ENCODE peak calls at places on chromosomes 11 and 22, in eight cellular contexts. Y is H1, S is ovary, E is lower leg skin, I is A549, T is transverse colon, N is body of pancreas, K is right lobe of liver. U is an unnamed sample.

GRCh38 chr11:71153005-71153395 is 99.4 kb downstream of the SHANK2 start:
- DNase-seq in S (no peak), N (peak; percentile 60), E (peak; percentile 74), K (peak; percentile 58), Y (no peak), T (peak; percentile 13), I (peak; percentile 38), U (peak; percentile 33)

GRCh38 chr11:29534831-29535230 is 482.0 kb downstream of the KCNA4 start:
- DNase-seq in S (no peak), K (no peak), I (no peak), E (no peak), T (no peak), Y (no peak), N (no peak), U (no peak)

GRCh38 chr11:78870655-78871054 is 296.0 kb upstream of the NARS2 start:
- DNase-seq in Y (no peak), K (no peak), T (no peak), N (no peak), E (no peak), I (no peak), S (no peak), U (no peak)

GRCh38 chr11:121810291-121810690 is 305.7 kb downstream of the BLID start:
- DNase-seq in I (no peak), N (no peak), E (no peak), T (no peak), Y (no peak), K (no peak), S (no peak), U (no peak)

GRCh38 chr22:44883011-44883421 is 126.8 kb downstream of the PHF21B start:
- DNase-seq in Y (no peak), I (no peak), N (no peak), S (no peak), K (peak; percentile 31), T (no peak), E (peak; percentile 72), U (no peak)

GRCh38 chr11:131916633-131917032 is 546.2 kb downstream of the NTM start:
- DNase-seq in T (no peak), E (no peak), I (no peak), S (no peak), K (no peak), Y (no peak), N (no peak), U (no peak)

GRCh38 chr22:49956418-49956770 is 4.2 kb upstream of the PIM3 start:
- DNase-seq in K (peak; percentile 89), T (no peak), Y (no peak), S (peak; percentile 38), N (no peak), I (no peak), E (no peak), U (no peak)

GRCh38 chr22:49763696-49764095 is 64.0 kb downstream of the BRD1 start:
- DNase-seq in T (peak; percentile 4), I (no peak), N (no peak), S (no peak), Y (no peak), K (peak; percentile 32), E (peak; percentile 82), U (no peak)

GRCh38 chr11:131734871-131735270 is 364.5 kb downstream of the NTM start:
- DNase-seq in K (no peak), I (no peak), E (no peak), S (no peak), N (no peak), Y (no peak), T (no peak), U (no peak)

GRCh38 chr11:93537767-93538261 is 5.4 kb downstream of the SMCO4 start:
- DNase-seq in T (no peak), K (peak; percentile 93), Y (no peak), I (no peak), N (peak; percentile 39), S (no peak), E (peak; percentile 86), U (peak; percentile 73)

GRCh38 chr11:73577496-73577917 is 20.4 kb downstream of the FAM168A start:
- DNase-seq in I (no peak), S (no peak), T (no peak), Y (no peak), K (no peak), N (no peak), E (no peak), U (no peak)

GRCh38 chr11:79119491-79120284 is 321.1 kb downstream of the TENM4 start:
- DNase-seq in K (no peak), E (peak; percentile 45), S (no peak), T (no peak), Y (no peak), N (no peak), I (no peak), U (no peak)

GRCh38 chr11:16587670-16588069 is 150.8 kb upstream of the C11orf58 start:
- DNase-seq in Y (no peak), T (no peak), S (no peak), N (peak; percentile 33), K (no peak), E (no peak), I (no peak), U (no peak)

GRCh38 chr11:73204711-73205121 is 13.4 kb upstream of the P2RY2 start:
- DNase-seq in K (peak; percentile 54), Y (no peak), I (no peak), S (no peak), T (peak; percentile 41), E (peak; percentile 87), N (no peak), U (peak; percentile 56)

GRCh38 chr22:18925368-18926064 is 10.6 kb downstream of the PRODH start:
- DNase-seq in Y (no peak), K (no peak), T (no peak), N (no peak), I (no peak), S (no peak), E (no peak), U (no peak)

GRCh38 chr11:2542406-2542805 is 97.6 kb downstream of the KCNQ1 start:
- DNase-seq in T (peak; percentile 3), E (no peak), S (no peak), Y (no peak), K (peak; percentile 21), N (no peak), I (no peak), U (peak; percentile 1)

GRCh38 chr11:116930177-116930576 is 92.8 kb upstream of the APOA1 start:
- DNase-seq in K (no peak), Y (no peak), E (no peak), S (no peak), T (peak; percentile 33), N (peak; percentile 8), I (no peak), U (no peak)

GRCh38 chr11:100546714-100547113 is 140.4 kb upstream of the ARHGAP42 start:
- DNase-seq in S (no peak), K (no peak), I (peak; percentile 20), T (peak; percentile 16), E (no peak), N (no peak), Y (no peak), U (no peak)

DNA sequence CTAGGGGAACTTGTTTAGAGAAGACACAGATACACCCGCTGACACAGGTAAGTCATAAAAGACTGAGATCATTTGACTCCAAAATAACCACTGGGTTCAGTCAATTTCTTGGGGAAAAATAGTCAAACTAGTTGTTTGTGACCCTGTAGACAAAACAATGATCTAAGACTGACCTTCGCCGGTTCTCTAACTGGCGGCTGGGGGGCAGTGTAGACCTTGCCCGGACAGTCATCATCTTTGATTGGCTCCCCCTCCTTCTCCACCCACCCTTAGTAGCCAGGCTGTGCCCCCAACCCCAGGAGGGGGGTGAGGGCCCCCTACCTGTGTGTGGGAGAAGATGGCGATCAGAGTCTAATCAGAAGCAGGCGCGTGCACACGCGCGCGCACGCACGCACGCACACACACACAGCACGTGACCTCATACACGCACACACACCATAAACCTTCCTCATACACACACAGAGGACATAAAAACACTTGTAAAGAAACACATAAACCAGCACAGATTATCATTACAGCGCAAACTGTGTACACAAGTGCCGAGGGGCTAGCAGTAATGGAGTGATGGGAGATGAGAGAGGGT is 12.4 kb downstream of the NECTIN1 start:
- DNase-seq in E (no peak), S (no peak), K (no peak), Y (no peak), T (no peak), N (no peak), I (no peak), U (no peak)
- TF ChIP-seq CTCF in E (no peak), S (no peak), K (no peak), Y (no peak), T (no peak), N (no peak), I (no peak), U (no peak)

DNA sequence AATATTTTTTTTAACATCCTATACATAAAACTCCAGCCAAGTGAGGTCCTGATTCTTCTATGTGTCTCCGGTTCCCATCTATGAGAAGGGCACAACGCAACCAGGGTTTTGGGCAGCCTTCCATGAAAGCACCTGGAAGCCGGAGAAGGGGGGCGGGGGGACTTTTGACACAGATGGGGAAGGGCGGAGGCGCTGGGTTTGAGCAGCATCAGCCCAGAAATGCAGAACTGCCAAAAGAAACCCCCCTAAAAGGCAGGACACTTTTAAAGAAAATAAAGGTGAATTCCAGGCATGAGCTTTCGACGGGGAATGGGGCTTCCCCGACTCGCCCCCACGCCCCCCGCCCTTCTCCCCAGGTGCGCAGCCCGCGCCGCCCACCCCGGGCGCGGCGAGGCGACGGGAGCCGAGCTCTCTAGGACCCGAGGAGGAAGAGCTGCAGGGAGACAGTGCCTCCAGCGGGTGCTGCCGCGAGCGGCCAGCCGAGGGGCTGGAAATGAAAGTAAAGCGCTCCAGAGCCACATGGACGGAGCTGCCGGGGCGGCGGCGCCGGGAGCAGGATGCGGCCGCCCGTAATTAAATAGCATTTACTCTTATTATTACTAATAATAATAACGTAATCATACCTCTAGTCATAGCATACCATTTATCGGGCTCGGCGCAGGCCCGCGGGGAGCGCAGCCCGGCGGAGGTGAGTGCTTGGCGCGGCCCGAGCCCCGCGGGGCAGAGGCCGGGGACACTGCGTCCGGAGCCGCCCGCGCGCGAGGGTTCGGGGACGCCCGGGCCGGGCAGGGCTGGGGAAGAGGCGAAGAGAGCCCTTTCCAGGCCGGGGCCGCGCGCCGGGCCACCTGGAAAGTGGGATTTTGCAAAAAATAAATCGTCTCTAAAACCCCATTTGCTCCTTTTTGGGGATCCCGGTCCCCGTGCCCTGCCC is at the start of gene ZC3H7B:
- DNase-seq in T (peak; percentile 87), I (peak; percentile 69), E (peak; percentile 94), S (peak; percentile 77), Y (peak; percentile 82), K (peak; percentile 83), N (peak; percentile 86), U (peak; percentile 83)
- TF ChIP-seq POLR2A in T (peak; percentile 62), I (peak; percentile 54), E (no peak), S (no peak), Y (peak; percentile 66), K (peak; percentile 86), N (peak; percentile 57), U (no peak)

DNA sequence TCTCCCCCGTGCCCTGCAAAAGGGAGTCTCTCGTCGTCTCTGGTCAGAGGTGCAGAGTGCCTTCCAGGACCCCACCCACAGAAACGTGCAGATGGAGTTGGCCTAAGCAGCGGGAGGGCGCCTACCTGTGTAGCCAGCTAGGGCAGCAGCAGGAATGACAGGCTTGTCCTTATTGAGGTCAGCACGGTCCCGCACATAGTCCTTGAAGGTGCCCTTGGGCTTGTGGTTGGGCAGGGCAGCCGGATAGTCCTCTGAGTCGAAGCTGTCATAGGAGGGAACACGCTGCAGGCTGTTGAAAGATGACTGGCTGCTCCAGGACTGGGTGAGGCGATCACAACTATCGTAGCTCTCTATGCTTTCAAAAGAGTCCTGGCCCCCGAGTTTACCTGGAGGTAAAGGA is 107.3 kb downstream of the ETS1 start:
- DNase-seq in T (no peak), N (no peak), E (no peak), K (no peak), I (no peak), S (no peak), Y (no peak), U (no peak)
- H3K4me3 ChIP-seq in T (no peak overlapping the region), N (no peak overlapping the region), E (no peak overlapping the region), K (no peak overlapping the region), I (no peak overlapping the region), S (no peak overlapping the region), Y (no peak overlapping the region), U (no peak overlapping the region)

GRCh38 chr11:26553182-26553581 is 18.9 kb downstream of the MUC15 start:
- DNase-seq in I (no peak), S (no peak), K (no peak), Y (no peak), N (no peak), E (no peak), T (no peak), U (no peak)
- TF ChIP-seq CTCF in I (no peak), S (no peak), K (no peak), Y (no peak), N (no peak), E (no peak), T (no peak), U (no peak)